ENCODE peak calls at places on chromosome 16, in nine cellular contexts. One of them, this sample, is unnamed.

GRCh38 chr16:53844796-53845195 is 140.8 kb downstream of the FTO start:
- DNase-seq in HT1080: no peak
- DNase-seq in kidney tubule cell: no peak
- DNase-seq in T-helper 1 cell: no peak
- DNase-seq in T-helper 2 cell: no peak
- DNase-seq in Daoy: no peak
- DNase-seq in activated effector memory CD4-positive, alpha-beta T cell treated with anti-CD3 and anti-CD28 coated beads, Interleukin-2, amount 50 U/mL, for 16 hours: no peak
- DNase-seq in activated T-helper 1 cell treated with Interleukin-2 at 50 U/mL for 16 hours: no peak
- DNase-seq in occipital lobe: no peak
- DNase-seq in this sample: no peak

GRCh38 chr16:626787-627457 is 3.9 kb upstream of the WFIKKN1 start:
- DNase-seq in HT1080: peak
- DNase-seq in kidney tubule cell: peak
- DNase-seq in T-helper 1 cell: no peak
- DNase-seq in T-helper 2 cell: no peak
- DNase-seq in Daoy: peak
- DNase-seq in activated effector memory CD4-positive, alpha-beta T cell treated with anti-CD3 and anti-CD28 coated beads, Interleukin-2, amount 50 U/mL, for 16 hours: no peak
- DNase-seq in activated T-helper 1 cell treated with Interleukin-2 at 50 U/mL for 16 hours: no peak
- DNase-seq in occipital lobe: peak
- DNase-seq in this sample: peak

GRCh38 chr16:49788505-49788904 is 67.4 kb downstream of the ZNF423 start:
- DNase-seq in HT1080: no peak
- DNase-seq in kidney tubule cell: no peak
- DNase-seq in T-helper 1 cell: no peak
- DNase-seq in T-helper 2 cell: no peak
- DNase-seq in Daoy: no peak
- DNase-seq in activated effector memory CD4-positive, alpha-beta T cell treated with anti-CD3 and anti-CD28 coated beads, Interleukin-2, amount 50 U/mL, for 16 hours: no peak
- DNase-seq in activated T-helper 1 cell treated with Interleukin-2 at 50 U/mL for 16 hours: no peak
- DNase-seq in occipital lobe: no peak
- DNase-seq in this sample: no peak

GRCh38 chr16:80174416-80174815 is 366.4 kb upstream of the DYNLRB2 start:
- DNase-seq in HT1080: peak
- DNase-seq in kidney tubule cell: peak
- DNase-seq in T-helper 1 cell: no peak
- DNase-seq in T-helper 2 cell: no peak
- DNase-seq in Daoy: peak
- DNase-seq in activated effector memory CD4-positive, alpha-beta T cell treated with anti-CD3 and anti-CD28 coated beads, Interleukin-2, amount 50 U/mL, for 16 hours: no peak
- DNase-seq in activated T-helper 1 cell treated with Interleukin-2 at 50 U/mL for 16 hours: no peak
- DNase-seq in occipital lobe: no peak
- DNase-seq in this sample: peak

GRCh38 chr16:16982614-16983013 is 488.1 kb downstream of the XYLT1 start:
- DNase-seq in HT1080: no peak
- DNase-seq in kidney tubule cell: no peak
- DNase-seq in T-helper 1 cell: no peak
- DNase-seq in T-helper 2 cell: no peak
- DNase-seq in Daoy: no peak
- DNase-seq in activated effector memory CD4-positive, alpha-beta T cell treated with anti-CD3 and anti-CD28 coated beads, Interleukin-2, amount 50 U/mL, for 16 hours: no peak
- DNase-seq in activated T-helper 1 cell treated with Interleukin-2 at 50 U/mL for 16 hours: no peak
- DNase-seq in occipital lobe: no peak
- DNase-seq in this sample: no peak

GRCh38 chr16:87570938-87571867 is 31.1 kb upstream of the JPH3 start:
- DNase-seq in HT1080: peak
- DNase-seq in kidney tubule cell: peak
- DNase-seq in T-helper 1 cell: no peak
- DNase-seq in T-helper 2 cell: no peak
- DNase-seq in Daoy: peak
- DNase-seq in activated effector memory CD4-positive, alpha-beta T cell treated with anti-CD3 and anti-CD28 coated beads, Interleukin-2, amount 50 U/mL, for 16 hours: no peak
- DNase-seq in activated T-helper 1 cell treated with Interleukin-2 at 50 U/mL for 16 hours: no peak
- DNase-seq in occipital lobe: no peak
- DNase-seq in this sample: peak

GRCh38 chr16:20040011-20040410 is 33.7 kb downstream of the GPR139 start:
- DNase-seq in HT1080: no peak
- DNase-seq in kidney tubule cell: no peak
- DNase-seq in T-helper 1 cell: no peak
- DNase-seq in T-helper 2 cell: no peak
- DNase-seq in Daoy: no peak
- DNase-seq in activated effector memory CD4-positive, alpha-beta T cell treated with anti-CD3 and anti-CD28 coated beads, Interleukin-2, amount 50 U/mL, for 16 hours: no peak
- DNase-seq in activated T-helper 1 cell treated with Interleukin-2 at 50 U/mL for 16 hours: no peak
- DNase-seq in occipital lobe: no peak
- DNase-seq in this sample: no peak

GRCh38 chr16:85286066-85286712 is 173.9 kb upstream of the CIBAR2 start:
- DNase-seq in HT1080: peak
- DNase-seq in kidney tubule cell: no peak
- DNase-seq in T-helper 1 cell: no peak
- DNase-seq in T-helper 2 cell: no peak
- DNase-seq in Daoy: peak
- DNase-seq in activated effector memory CD4-positive, alpha-beta T cell treated with anti-CD3 and anti-CD28 coated beads, Interleukin-2, amount 50 U/mL, for 16 hours: no peak
- DNase-seq in activated T-helper 1 cell treated with Interleukin-2 at 50 U/mL for 16 hours: no peak
- DNase-seq in occipital lobe: peak
- DNase-seq in this sample: peak

GRCh38 chr16:67926181-67926742 is 5.4 kb downstream of the CTRL start:
- DNase-seq in HT1080: peak
- DNase-seq in kidney tubule cell: no peak
- DNase-seq in T-helper 1 cell: no peak
- DNase-seq in T-helper 2 cell: no peak
- DNase-seq in Daoy: peak
- DNase-seq in activated effector memory CD4-positive, alpha-beta T cell treated with anti-CD3 and anti-CD28 coated beads, Interleukin-2, amount 50 U/mL, for 16 hours: no peak
- DNase-seq in activated T-helper 1 cell treated with Interleukin-2 at 50 U/mL for 16 hours: no peak
- DNase-seq in occipital lobe: peak
- DNase-seq in this sample: no peak

This sample was measured in A172.